ENCODE peak calls at places on chromosomes 1 and 21, in nine cellular contexts. M is cardiac muscle cell; W is colonic mucosa; R is fibroblast of mammary gland; A is spleen; J is glutamatergic neuron; O is IMR-90; Z is activated CD8-positive, alpha-beta T cell treated with anti-CD3 and anti-CD28 coated beads for 36 hours; K is ascending aorta. U is an unnamed sample.

GRCh38 chr21:35136586-35137254 is 87.6 kb upstream of the RUNX1 start:
- DNase-seq in M (no peak), W (peak; percentile 22), R (peak; percentile 23), A (no peak), J (no peak), O (peak; percentile 62), Z (no peak), K (no peak), U (no peak)

GRCh38 chr1:93753766-93754763 is 72.4 kb upstream of the BCAR3 start:
- DNase-seq in M (no peak), W (no peak), R (peak; percentile 91), A (no peak), J (no peak), O (peak; percentile 98), Z (no peak), K (no peak), U (no peak)

GRCh38 chr1:67618285-67619018 is 66.5 kb upstream of the GADD45A start:
- DNase-seq in M (no peak), W (no peak), R (peak; percentile 94), A (no peak), J (no peak), O (peak; percentile 95), Z (no peak), K (peak; percentile 90), U (no peak)

GRCh38 chr1:153771841-153772593 is 3.2 kb upstream of the SLC27A3 start:
- DNase-seq in M (no peak), W (no peak), R (no peak), A (peak; percentile 72), J (peak; percentile 80), O (no peak), Z (peak; percentile 24), K (no peak), U (no peak)

GRCh38 chr1:230550428-230550827 is 91.9 kb upstream of the COG2 start:
- DNase-seq in M (no peak), W (no peak), R (peak; percentile 16), A (no peak), J (no peak), O (no peak), Z (no peak), K (no peak), U (no peak)

GRCh38 chr1:213326666-213327317 is 275.8 kb downstream of the RPS6KC1 start:
- DNase-seq in M (no peak), W (no peak), R (peak; percentile 85), A (no peak), J (no peak), O (peak; percentile 77), Z (no peak), K (no peak), U (no peak)

GRCh38 chr1:248926401-248927182 is 20.6 kb downstream of the PGBD2 start:
- DNase-seq in M (no peak), W (no peak), R (peak; percentile 73), A (no peak), J (no peak), O (peak; percentile 73), Z (peak; percentile 26), K (no peak), U (no peak)

GRCh38 chr1:31376374-31377134 is 3.7 kb upstream of the FABP3 start:
- DNase-seq in M (no peak), W (no peak), R (peak; percentile 99), A (no peak), J (peak; percentile 86), O (peak; percentile 98), Z (no peak), K (peak; percentile 66), U (no peak)

GRCh38 chr1:39394598-39394997 is 96.8 kb upstream of the BMP8A start:
- DNase-seq in M (no peak), W (peak; percentile 54), R (no peak), A (no peak), J (no peak), O (no peak), Z (peak; percentile 23), K (no peak), U (no peak)

GRCh38 chr21:45142469-45142868 is 68.1 kb downstream of the ADARB1 start:
- DNase-seq in M (no peak), W (no peak), R (peak; percentile 81), A (no peak), J (no peak), O (peak; percentile 84), Z (no peak), K (peak; percentile 66), U (no peak)

GRCh38 chr1:43563779-43564616 is 33.3 kb downstream of the PTPRF start:
- DNase-seq in M (peak; percentile 25), W (no peak), R (no peak), A (no peak), J (peak; percentile 50), O (no peak), Z (no peak), K (no peak), U (no peak)

GRCh38 chr1:39103321-39104157 is 77.4 kb downstream of the NDUFS5 start:
- DNase-seq in M (no peak), W (no peak), R (peak; percentile 85), A (no peak), J (no peak), O (peak; percentile 87), Z (no peak), K (no peak), U (no peak)

GRCh38 chr1:77394166-77394565 is 112.3 kb downstream of the AK5 start:
- DNase-seq in M (no peak), W (no peak), R (peak; percentile 38), A (no peak), J (no peak), O (peak; percentile 76), Z (no peak), K (no peak), U (no peak)

GRCh38 chr1:245409341-245410195 is 254.8 kb downstream of the KIF26B start:
- DNase-seq in M (no peak), W (no peak), R (no peak), A (no peak), J (no peak), O (no peak), Z (no peak), K (no peak), U (no peak)

DNA sequence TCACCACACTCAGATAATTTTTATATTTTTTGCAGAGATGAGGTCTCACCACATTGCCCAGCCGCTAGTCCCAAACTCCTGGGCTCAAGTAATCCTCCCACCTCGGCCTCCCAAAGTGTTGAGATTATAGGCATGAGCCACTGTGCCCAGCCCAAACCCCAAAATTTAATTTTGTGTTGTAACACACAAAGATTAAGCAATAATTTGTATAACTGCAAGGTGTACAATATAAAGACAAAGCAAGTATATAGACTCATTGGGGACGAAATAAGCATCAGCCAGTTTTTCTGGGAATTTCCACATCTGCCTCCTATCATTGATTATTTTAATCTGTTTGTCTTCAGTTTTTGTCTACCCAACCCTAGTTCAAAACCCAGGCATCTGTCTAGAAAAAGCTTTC is 42.7 kb downstream of the ST7L start:
- DNase-seq in M (no peak), W (no peak), R (no peak), A (no peak), J (no peak), O (no peak), Z (no peak), K (no peak), U (no peak)
- TF ChIP-seq CTCF in M (no peak), W (no peak), R (no peak), A (no peak), J (no peak), O (no peak), Z (no peak), K (no peak), U (no peak)

DNA sequence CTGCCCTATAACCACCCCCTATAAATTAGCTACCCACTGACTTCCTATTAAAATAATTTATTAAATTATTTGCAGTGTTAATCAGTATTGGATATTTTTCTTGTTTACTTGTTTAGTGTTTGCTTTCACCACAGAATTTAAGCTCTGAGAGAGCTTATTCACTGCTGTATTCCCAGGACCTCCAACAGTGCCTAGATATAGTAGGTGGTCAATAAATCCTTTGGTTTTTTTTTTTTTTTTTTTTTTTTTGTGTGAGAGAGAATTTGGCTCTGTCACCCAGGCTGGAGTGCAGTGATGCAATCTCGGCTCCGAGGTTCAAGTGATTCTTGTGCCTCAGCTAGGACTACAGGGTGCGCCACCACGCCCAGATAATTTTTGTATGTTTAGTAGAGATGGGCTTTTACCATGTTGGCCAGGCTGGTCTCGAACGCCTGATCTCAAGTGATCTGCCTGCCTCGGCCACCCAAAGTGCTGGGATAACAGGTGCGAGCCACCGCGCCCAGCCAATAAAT is 1.1 kb upstream of the OSBPL9 start:
- DNase-seq in M (no peak), W (no peak), R (no peak), A (no peak), J (no peak), O (no peak), Z (no peak), K (no peak), U (no peak)
- TF ChIP-seq CTCF in M (no peak), W (no peak), R (no peak), A (no peak), J (no peak), O (no peak), Z (no peak), K (no peak), U (no peak)

GRCh38 chr1:156337052-156337887 is 822 bp downstream of the CCT3 start:
- DNase-seq in M (no peak), W (peak; percentile 21), R (peak; percentile 11), A (peak; percentile 71), J (no peak), O (peak; percentile 4), Z (peak; percentile 30), K (no peak), U (no peak)
- TF ChIP-seq CTCF in M (no peak), W (no peak), R (no peak), A (no peak), J (no peak), O (no peak), Z (no peak), K (no peak), U (no peak)

GRCh38 chr21:46145159-46145839 is 10.1 kb downstream of the FTCD start:
- DNase-seq in M (no peak), W (no peak), R (no peak), A (peak; percentile 72), J (peak; percentile 14), O (no peak), Z (no peak), K (no peak), U (no peak)

GRCh38 chr21:46145840-46146691 is 9.3 kb downstream of the FTCD start:
- DNase-seq in M (no peak), W (no peak), R (no peak), A (peak; percentile 64), J (peak; percentile 36), O (no peak), Z (no peak), K (peak; percentile 51), U (no peak)

GRCh38 chr21:46144464-46145070 is 10.8 kb downstream of the FTCD start:
- DNase-seq in M (no peak), W (no peak), R (no peak), A (no peak), J (peak; percentile 13), O (no peak), Z (peak; percentile 65), K (no peak), U (no peak)

GRCh38 chr21:46148106-46148505 is 7.3 kb downstream of the FTCD start:
- DNase-seq in M (no peak), W (no peak), R (no peak), A (peak; percentile 5), J (no peak), O (no peak), Z (no peak), K (no peak), U (no peak)

DNA sequence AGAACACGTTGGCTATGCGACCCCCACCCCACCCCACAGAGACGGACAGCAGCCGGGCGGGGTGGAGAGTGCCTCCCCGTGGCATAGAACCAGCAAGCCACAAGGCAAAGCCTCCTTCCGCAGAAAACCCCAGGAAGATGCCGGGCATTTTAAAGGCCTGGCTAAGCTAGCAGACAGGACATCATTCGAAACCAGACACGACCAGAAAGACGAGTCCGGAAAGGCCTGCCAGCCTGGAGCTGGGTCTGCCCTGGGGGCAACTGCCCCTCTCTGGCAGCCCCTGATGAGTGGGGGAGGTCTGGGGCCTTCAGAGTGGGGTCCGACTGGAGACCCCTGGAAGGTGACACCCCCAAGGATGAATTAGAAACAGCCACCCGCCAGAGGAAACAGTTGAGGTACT is 8.5 kb downstream of the FTCD start:
- DNase-seq in M (no peak), W (no peak), R (no peak), A (peak; percentile 54), J (peak; percentile 13), O (no peak), Z (no peak), K (no peak), U (no peak)
- TF ChIP-seq CTCF in M (no peak), W (no peak), R (no peak), A (no peak), J (no peak), O (no peak), Z (no peak), K (no peak), U (no peak)